ENCODE peak calls at places on chromosomes 13 and 19, in four cellular contexts. One of them, this sample, is unnamed.

GRCh38 chr19:58570770-58571574 is 2.2 kb downstream of the MZF1 start:
- DNase-seq in Peyer's patch: peak
- DNase-seq in mammary epithelial cell: no peak
- DNase-seq in B cell: no peak
- DNase-seq in this sample: no peak

GRCh38 chr19:56295531-56296455 is 18.8 kb downstream of the ZSCAN5A start:
- DNase-seq in Peyer's patch: no peak
- DNase-seq in mammary epithelial cell: peak
- DNase-seq in B cell: no peak
- DNase-seq in this sample: no peak

GRCh38 chr19:52722062-52723005 is 12.5 kb downstream of the ZNF611 start:
- DNase-seq in Peyer's patch: no peak
- DNase-seq in mammary epithelial cell: peak
- DNase-seq in B cell: no peak
- DNase-seq in this sample: no peak

GRCh38 chr19:14516746-14517438 is 1.3 kb downstream of the DNAJB1 start:
- DNase-seq in Peyer's patch: no peak
- DNase-seq in mammary epithelial cell: no peak
- DNase-seq in B cell: no peak
- DNase-seq in this sample: no peak

GRCh38 chr13:47417485-47417884 is 520.6 kb upstream of the HTR2A start:
- DNase-seq in Peyer's patch: no peak
- DNase-seq in mammary epithelial cell: no peak
- DNase-seq in B cell: no peak
- DNase-seq in this sample: no peak

GRCh38 chr19:38025908-38026307 is 118.9 kb downstream of the SIPA1L3 start:
- DNase-seq in Peyer's patch: no peak
- DNase-seq in mammary epithelial cell: no peak
- DNase-seq in B cell: no peak
- DNase-seq in this sample: no peak

GRCh38 chr13:98315466-98315865 is 138.4 kb upstream of the RNF113B start:
- DNase-seq in Peyer's patch: no peak
- DNase-seq in mammary epithelial cell: no peak
- DNase-seq in B cell: no peak
- DNase-seq in this sample: no peak

GRCh38 chr19:47377208-47377701 is 28.1 kb downstream of the DHX34 start:
- DNase-seq in Peyer's patch: no peak
- DNase-seq in mammary epithelial cell: no peak
- DNase-seq in B cell: no peak
- DNase-seq in this sample: no peak

GRCh38 chr13:20997301-20998061 is 63.9 kb downstream of the LATS2 start:
- DNase-seq in Peyer's patch: no peak
- DNase-seq in mammary epithelial cell: peak
- DNase-seq in B cell: no peak
- DNase-seq in this sample: no peak

GRCh38 chr19:53785196-53785889 is 38.8 kb downstream of the NLRP12 start:
- DNase-seq in Peyer's patch: no peak
- DNase-seq in mammary epithelial cell: peak
- DNase-seq in B cell: no peak
- DNase-seq in this sample: no peak

GRCh38 chr13:38872693-38873092 is 117.9 kb downstream of the STOML3 start:
- DNase-seq in Peyer's patch: no peak
- DNase-seq in mammary epithelial cell: peak
- DNase-seq in B cell: peak
- DNase-seq in this sample: peak

GRCh38 chr13:111387026-111387871 is 66.8 kb downstream of the TEX29 start:
- DNase-seq in Peyer's patch: no peak
- DNase-seq in mammary epithelial cell: no peak
- DNase-seq in B cell: no peak
- DNase-seq in this sample: peak

GRCh38 chr13:40764587-40765403 is 6.2 kb downstream of the MRPS31 start:
- DNase-seq in Peyer's patch: no peak
- DNase-seq in mammary epithelial cell: peak
- DNase-seq in B cell: no peak
- DNase-seq in this sample: no peak

GRCh38 chr13:20137875-20138274 is 23.0 kb downstream of the GJA3 start:
- DNase-seq in Peyer's patch: no peak
- DNase-seq in mammary epithelial cell: no peak
- DNase-seq in B cell: no peak
- DNase-seq in this sample: no peak

GRCh38 chr13:78586706-78587105 is 16.6 kb downstream of the POU4F1 start:
- DNase-seq in Peyer's patch: no peak
- DNase-seq in mammary epithelial cell: no peak
- DNase-seq in B cell: no peak
- DNase-seq in this sample: peak

GRCh38 chr13:43261018-43261417 is 237.6 kb downstream of the DNAJC15 start:
- DNase-seq in Peyer's patch: no peak
- DNase-seq in mammary epithelial cell: peak
- DNase-seq in B cell: no peak
- DNase-seq in this sample: no peak

GRCh38 chr19:48137411-48137810 is 26.8 kb upstream of the PLA2G4C start:
- DNase-seq in Peyer's patch: no peak
- DNase-seq in mammary epithelial cell: no peak
- DNase-seq in B cell: no peak
- DNase-seq in this sample: no peak

GRCh38 chr19:14361824-14362223 is 19.4 kb upstream of the ADGRE5 start:
- DNase-seq in Peyer's patch: no peak
- DNase-seq in mammary epithelial cell: no peak
- DNase-seq in B cell: no peak
- DNase-seq in this sample: peak

GRCh38 chr13:111546921-111547675 is 226.7 kb downstream of the TEX29 start:
- DNase-seq in Peyer's patch: no peak
- DNase-seq in mammary epithelial cell: no peak
- DNase-seq in B cell: no peak
- DNase-seq in this sample: no peak

GRCh38 chr19:860481-861098 is 1.1 kb downstream of the CFD start:
- DNase-seq in Peyer's patch: peak
- DNase-seq in mammary epithelial cell: peak
- DNase-seq in B cell: no peak
- DNase-seq in this sample: peak

GRCh38 chr19:45906221-45906620 is 3.8 kb upstream of the MYPOP start:
- DNase-seq in Peyer's patch: no peak
- DNase-seq in mammary epithelial cell: peak
- DNase-seq in B cell: no peak
- DNase-seq in this sample: no peak

GRCh38 chr19:29483641-29483920 is 42.2 kb upstream of the VSTM2B start:
- DNase-seq in Peyer's patch: no peak
- DNase-seq in mammary epithelial cell: no peak
- DNase-seq in B cell: no peak
- DNase-seq in this sample: no peak

GRCh38 chr19:48623556-48624066 is 4.3 kb downstream of the SPHK2 start:
- DNase-seq in Peyer's patch: no peak
- DNase-seq in mammary epithelial cell: no peak
- DNase-seq in B cell: no peak
- DNase-seq in this sample: no peak

GRCh38 chr19:58566989-58567388 is 6.1 kb downstream of the MZF1 start:
- DNase-seq in Peyer's patch: no peak
- DNase-seq in mammary epithelial cell: no peak
- DNase-seq in B cell: no peak
- DNase-seq in this sample: no peak

GRCh38 chr19:384801-385169 is 24.2 kb downstream of the C2CD4C start:
- DNase-seq in Peyer's patch: peak
- DNase-seq in mammary epithelial cell: no peak
- DNase-seq in B cell: no peak
- DNase-seq in this sample: no peak

GRCh38 chr19:29845576-29846176 is 33.9 kb downstream of the CCNE1 start:
- DNase-seq in Peyer's patch: no peak
- DNase-seq in mammary epithelial cell: peak
- DNase-seq in B cell: peak
- DNase-seq in this sample: no peak

GRCh38 chr13:93843082-93843481 is 616.5 kb downstream of the GPC6 start:
- DNase-seq in Peyer's patch: no peak
- DNase-seq in mammary epithelial cell: peak
- DNase-seq in B cell: no peak
- DNase-seq in this sample: no peak

GRCh38 chr19:43763473-43763939 is 8.7 kb upstream of the SMG9 start:
- DNase-seq in Peyer's patch: no peak
- DNase-seq in mammary epithelial cell: no peak
- DNase-seq in B cell: no peak
- DNase-seq in this sample: no peak

GRCh38 chr13:42102961-42103688 is 54.7 kb downstream of the DGKH start:
- DNase-seq in Peyer's patch: no peak
- DNase-seq in mammary epithelial cell: peak
- DNase-seq in B cell: no peak
- DNase-seq in this sample: no peak

GRCh38 chr19:7515091-7515470 is 822 bp upstream of the ZNF358 start:
- DNase-seq in Peyer's patch: no peak
- DNase-seq in mammary epithelial cell: no peak
- DNase-seq in B cell: no peak
- DNase-seq in this sample: no peak

GRCh38 chr19:3730457-3730958 is 22.3 kb downstream of the TJP3 start:
- DNase-seq in Peyer's patch: no peak
- DNase-seq in mammary epithelial cell: no peak
- DNase-seq in B cell: no peak
- DNase-seq in this sample: no peak

GRCh38 chr19:4256563-4256962 is 9.7 kb downstream of the YJU2 start:
- DNase-seq in Peyer's patch: no peak
- DNase-seq in mammary epithelial cell: no peak
- DNase-seq in B cell: no peak
- DNase-seq in this sample: peak